ENCODE peak calls at places on chromosomes 13 and 19, in five cellular contexts. D is KG1, E is T-helper 1 cell, V is upper lobe of left lung, Q is HS-5. U is an unnamed sample.

GRCh38 chr19:15397236-15397635 is 17.6 kb upstream of the AKAP8 start:
- DNase-seq in D (no peak), E (no peak), V (no peak), Q (no peak), U (no peak)

GRCh38 chr19:41872384-41872774 is 4.7 kb upstream of the CD79A start:
- DNase-seq in D (no peak), E (no peak), V (no peak), Q (no peak), U (no peak)

GRCh38 chr13:41547253-41548000 is 90.1 kb downstream of the RGCC start:
- DNase-seq in D (no peak), E (no peak), V (peak; percentile 68), Q (no peak), U (no peak)

GRCh38 chr13:51326782-51327181 is 12.7 kb upstream of the SERPINE3 start:
- DNase-seq in D (no peak), E (no peak), V (no peak), Q (no peak), U (no peak)

GRCh38 chr13:102591988-102592781 is 4.6 kb upstream of the TPP2 start:
- DNase-seq in D (peak; percentile 67), E (peak; percentile 83), V (peak; percentile 90), Q (no peak), U (peak; percentile 57)

GRCh38 chr13:30846311-30846710 is 59.8 kb upstream of the MEDAG start:
- DNase-seq in D (no peak), E (no peak), V (no peak), Q (no peak), U (no peak)

GRCh38 chr13:48595330-48596127 is 58.2 kb upstream of the CYSLTR2 start:
- DNase-seq in D (no peak), E (peak; percentile 64), V (no peak), Q (peak; percentile 6), U (peak; percentile 18)

GRCh38 chr19:39277598-39277997 is 9.4 kb downstream of the IFNL2 start:
- DNase-seq in D (no peak), E (no peak), V (no peak), Q (no peak), U (no peak)

GRCh38 chr19:45187421-45188100 is 9.0 kb downstream of the BLOC1S3 start:
- DNase-seq in D (no peak), E (peak; percentile 30), V (no peak), Q (no peak), U (no peak)

GRCh38 chr13:98155475-98156111 is 12.7 kb downstream of the FARP1 start:
- DNase-seq in D (no peak), E (no peak), V (no peak), Q (no peak), U (no peak)

GRCh38 chr13:77698211-77699058 is 948 bp downstream of the SLAIN1 start:
- DNase-seq in D (peak; percentile 27), E (peak; percentile 71), V (peak; percentile 89), Q (no peak), U (peak; percentile 24)

GRCh38 chr19:13841339-13842293 is 35.3 kb upstream of the NANOS3 start:
- DNase-seq in D (no peak), E (peak; percentile 45), V (peak; percentile 91), Q (no peak), U (no peak)

GRCh38 chr13:79085021-79085420 is 321.0 kb downstream of the RBM26 start:
- DNase-seq in D (no peak), E (no peak), V (no peak), Q (no peak), U (no peak)

GRCh38 chr19:55820037-55820436 is 11.8 kb downstream of the NLRP11 start:
- DNase-seq in D (no peak), E (no peak), V (no peak), Q (no peak), U (no peak)

U was measured in effector CD8-positive, alpha-beta T cell.